ENCODE peak calls at places on chromosomes 16 and 17, in four cellular contexts. One of them, this sample, is unnamed.

GRCh38 chr17:20706752-20707372 is 127.3 kb downstream of the CDRT15L2 start:
- DNase-seq in epithelial cell of esophagus: peak
- DNase-seq in thyroid gland: no peak
- DNase-seq in B cell: no peak
- DNase-seq in this sample: peak

GRCh38 chr16:54446639-54447038 is 160.1 kb upstream of the IRX3 start:
- DNase-seq in epithelial cell of esophagus: peak
- DNase-seq in thyroid gland: peak
- DNase-seq in B cell: no peak
- DNase-seq in this sample: peak

GRCh38 chr16:70740919-70741778 is 55.3 kb upstream of the MTSS2 start:
- DNase-seq in epithelial cell of esophagus: no peak
- DNase-seq in thyroid gland: no peak
- DNase-seq in B cell: no peak
- DNase-seq in this sample: no peak

GRCh38 chr16:53501216-53501859 is 1.7 kb downstream of the AKTIP start:
- DNase-seq in epithelial cell of esophagus: peak
- DNase-seq in thyroid gland: no peak
- DNase-seq in B cell: no peak
- DNase-seq in this sample: peak

GRCh38 chr17:4944554-4945175 is 3.7 kb downstream of the PFN1 start:
- DNase-seq in epithelial cell of esophagus: no peak
- DNase-seq in thyroid gland: no peak
- DNase-seq in B cell: peak
- DNase-seq in this sample: no peak

GRCh38 chr17:4327638-4328037 is 38.8 kb downstream of the UBE2G1 start:
- DNase-seq in epithelial cell of esophagus: peak
- DNase-seq in thyroid gland: no peak
- DNase-seq in B cell: no peak
- DNase-seq in this sample: peak

GRCh38 chr17:43570518-43570928 is 24.4 kb upstream of the ETV4 start:
- DNase-seq in epithelial cell of esophagus: peak
- DNase-seq in thyroid gland: no peak
- DNase-seq in B cell: no peak
- DNase-seq in this sample: peak

GRCh38 chr16:24255446-24256352 is at the start of gene CACNG3:
- DNase-seq in epithelial cell of esophagus: peak
- DNase-seq in thyroid gland: peak
- DNase-seq in B cell: peak
- DNase-seq in this sample: peak

GRCh38 chr17:43905400-43905984 is 1.8 kb downstream of the MPP2 start:
- DNase-seq in epithelial cell of esophagus: no peak
- DNase-seq in thyroid gland: no peak
- DNase-seq in B cell: no peak
- DNase-seq in this sample: no peak

GRCh38 chr16:3855142-3855541 is 25.4 kb downstream of the CREBBP start:
- DNase-seq in epithelial cell of esophagus: no peak
- DNase-seq in thyroid gland: no peak
- DNase-seq in B cell: no peak
- DNase-seq in this sample: no peak

GRCh38 chr17:45784583-45785372 is 658 bp downstream of the CRHR1 start:
- DNase-seq in epithelial cell of esophagus: peak
- DNase-seq in thyroid gland: peak
- DNase-seq in B cell: peak
- DNase-seq in this sample: no peak

GRCh38 chr17:20927586-20927985 is 115.2 kb downstream of the USP22 start:
- DNase-seq in epithelial cell of esophagus: no peak
- DNase-seq in thyroid gland: no peak
- DNase-seq in B cell: no peak
- DNase-seq in this sample: no peak

GRCh38 chr17:60610481-60610880 is 10.5 kb downstream of the PPM1D start:
- DNase-seq in epithelial cell of esophagus: no peak
- DNase-seq in thyroid gland: no peak
- DNase-seq in B cell: no peak
- DNase-seq in this sample: no peak

GRCh38 chr17:82866521-82867214 is 26.8 kb upstream of the ZNF750 start:
- DNase-seq in epithelial cell of esophagus: peak
- DNase-seq in thyroid gland: no peak
- DNase-seq in B cell: no peak
- DNase-seq in this sample: no peak

GRCh38 chr17:2435181-2435741 is 34.4 kb upstream of the MNT start:
- DNase-seq in epithelial cell of esophagus: no peak
- DNase-seq in thyroid gland: peak
- DNase-seq in B cell: no peak
- DNase-seq in this sample: no peak

GRCh38 chr16:19520861-19521331 is 1.0 kb downstream of the GDE1 start:
- DNase-seq in epithelial cell of esophagus: peak
- DNase-seq in thyroid gland: no peak
- DNase-seq in B cell: no peak
- DNase-seq in this sample: peak

GRCh38 chr17:67004191-67004590 is 39.7 kb downstream of the CACNG4 start:
- DNase-seq in epithelial cell of esophagus: no peak
- DNase-seq in thyroid gland: no peak
- DNase-seq in B cell: no peak
- DNase-seq in this sample: no peak

GRCh38 chr17:40727447-40728231 is 24.1 kb upstream of the KRT24 start:
- DNase-seq in epithelial cell of esophagus: peak
- DNase-seq in thyroid gland: peak
- DNase-seq in B cell: peak
- DNase-seq in this sample: peak

GRCh38 chr16:1193143-1193824 is 31.8 kb downstream of the TPSG1 start:
- DNase-seq in epithelial cell of esophagus: no peak
- DNase-seq in thyroid gland: no peak
- DNase-seq in B cell: no peak
- DNase-seq in this sample: no peak

GRCh38 chr17:10025976-10026785 is 121.1 kb upstream of the RCVRN start:
- DNase-seq in epithelial cell of esophagus: no peak
- DNase-seq in thyroid gland: no peak
- DNase-seq in B cell: no peak
- DNase-seq in this sample: peak

GRCh38 chr16:4354512-4355409 is 3.6 kb upstream of the PAM16 start:
- DNase-seq in epithelial cell of esophagus: no peak
- DNase-seq in thyroid gland: no peak
- DNase-seq in B cell: no peak
- DNase-seq in this sample: no peak

GRCh38 chr16:74461826-74462225 is 40.5 kb upstream of the CLEC18B start:
- DNase-seq in epithelial cell of esophagus: no peak
- DNase-seq in thyroid gland: no peak
- DNase-seq in B cell: no peak
- DNase-seq in this sample: no peak

GRCh38 chr17:1942666-1943431 is 82.3 kb downstream of the RTN4RL1 start:
- DNase-seq in epithelial cell of esophagus: no peak
- DNase-seq in thyroid gland: no peak
- DNase-seq in B cell: no peak
- DNase-seq in this sample: no peak

GRCh38 chr17:46978489-46979022 is 497 bp downstream of the RPRML start:
- DNase-seq in epithelial cell of esophagus: no peak
- DNase-seq in thyroid gland: no peak
- DNase-seq in B cell: peak
- DNase-seq in this sample: no peak

GRCh38 chr17:2058521-2059124 is 3.7 kb downstream of the HIC1 start:
- DNase-seq in epithelial cell of esophagus: peak
- DNase-seq in thyroid gland: peak
- DNase-seq in B cell: peak
- DNase-seq in this sample: no peak

GRCh38 chr17:42669705-42670198 is 7.0 kb downstream of the PLEKHH3 start:
- DNase-seq in epithelial cell of esophagus: no peak
- DNase-seq in thyroid gland: no peak
- DNase-seq in B cell: no peak
- DNase-seq in this sample: no peak

GRCh38 chr17:3964203-3965122 is at the start of gene ATP2A3:
- DNase-seq in epithelial cell of esophagus: no peak
- DNase-seq in thyroid gland: no peak
- DNase-seq in B cell: peak
- DNase-seq in this sample: no peak

GRCh38 chr17:7114875-7115614 is 423 bp upstream of the ASGR2 start:
- DNase-seq in epithelial cell of esophagus: no peak
- DNase-seq in thyroid gland: no peak
- DNase-seq in B cell: no peak
- DNase-seq in this sample: no peak

GRCh38 chr16:74730049-74730683 is 29.5 kb upstream of the MLKL start:
- DNase-seq in epithelial cell of esophagus: peak
- DNase-seq in thyroid gland: no peak
- DNase-seq in B cell: no peak
- DNase-seq in this sample: peak

GRCh38 chr17:46106966-46107644 is 86.1 kb downstream of the KANSL1 start:
- DNase-seq in epithelial cell of esophagus: no peak
- DNase-seq in thyroid gland: no peak
- DNase-seq in B cell: no peak
- DNase-seq in this sample: no peak

GRCh38 chr17:78958556-78959191 is 21.0 kb downstream of the LGALS3BP start:
- DNase-seq in epithelial cell of esophagus: no peak
- DNase-seq in thyroid gland: no peak
- DNase-seq in B cell: no peak
- DNase-seq in this sample: no peak

GRCh38 chr17:15463363-15463762 is 4.1 kb downstream of the CDRT4 start:
- DNase-seq in epithelial cell of esophagus: peak
- DNase-seq in thyroid gland: peak
- DNase-seq in B cell: no peak
- DNase-seq in this sample: peak

GRCh38 chr16:51146256-51146924 is 4.7 kb downstream of the SALL1 start:
- DNase-seq in epithelial cell of esophagus: no peak
- DNase-seq in thyroid gland: no peak
- DNase-seq in B cell: no peak
- DNase-seq in this sample: no peak

GRCh38 chr17:1109606-1110523 is 69.9 kb downstream of the ABR start:
- DNase-seq in epithelial cell of esophagus: no peak
- DNase-seq in thyroid gland: peak
- DNase-seq in B cell: no peak
- DNase-seq in this sample: peak

GRCh38 chr17:67054011-67054591 is 9.7 kb downstream of the CACNG1 start:
- DNase-seq in epithelial cell of esophagus: no peak
- DNase-seq in thyroid gland: no peak
- DNase-seq in B cell: no peak
- DNase-seq in this sample: no peak

GRCh38 chr16:9308300-9309209 is 217.1 kb downstream of the HAPSTR1 start:
- DNase-seq in epithelial cell of esophagus: no peak
- DNase-seq in thyroid gland: peak
- DNase-seq in B cell: no peak
- DNase-seq in this sample: no peak

GRCh38 chr17:81090361-81091133 is 55.6 kb downstream of the BAIAP2 start:
- DNase-seq in epithelial cell of esophagus: peak
- DNase-seq in thyroid gland: no peak
- DNase-seq in B cell: no peak
- DNase-seq in this sample: peak

DNA sequence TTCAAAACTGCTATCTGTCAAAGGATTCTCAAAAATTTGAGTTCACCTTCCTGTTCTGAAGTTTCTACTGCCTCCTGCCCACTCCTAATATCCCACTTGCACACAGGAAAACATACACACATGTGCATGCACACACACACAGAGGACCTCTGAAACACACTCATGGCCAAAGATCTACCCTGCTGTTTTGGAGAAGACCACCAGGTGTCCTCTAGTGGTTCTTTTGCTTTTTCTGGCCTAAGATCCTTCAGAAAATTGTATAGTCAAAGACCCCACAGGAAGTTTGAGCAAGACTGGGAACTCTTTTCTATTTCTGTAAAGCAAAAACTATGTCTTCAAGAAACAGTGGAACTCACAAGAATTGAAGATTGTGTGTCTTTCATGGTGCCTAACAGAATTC is 90.2 kb downstream of the CDH8 start:
- DNase-seq in epithelial cell of esophagus: no peak
- DNase-seq in thyroid gland: no peak
- DNase-seq in B cell: no peak
- DNase-seq in this sample: no peak
- TF ChIP-seq CTCF in epithelial cell of esophagus: no peak
- TF ChIP-seq CTCF in thyroid gland: no peak
- TF ChIP-seq CTCF in B cell: no peak
- TF ChIP-seq CTCF in this sample: no peak

GRCh38 chr17:76793775-76794174 is 55.9 kb downstream of the MFSD11 start:
- DNase-seq in epithelial cell of esophagus: peak
- DNase-seq in thyroid gland: no peak
- DNase-seq in B cell: no peak
- DNase-seq in this sample: peak
- TF ChIP-seq CTCF in epithelial cell of esophagus: peak
- TF ChIP-seq CTCF in thyroid gland: no peak
- TF ChIP-seq CTCF in B cell: no peak
- TF ChIP-seq CTCF in this sample: peak

DNA sequence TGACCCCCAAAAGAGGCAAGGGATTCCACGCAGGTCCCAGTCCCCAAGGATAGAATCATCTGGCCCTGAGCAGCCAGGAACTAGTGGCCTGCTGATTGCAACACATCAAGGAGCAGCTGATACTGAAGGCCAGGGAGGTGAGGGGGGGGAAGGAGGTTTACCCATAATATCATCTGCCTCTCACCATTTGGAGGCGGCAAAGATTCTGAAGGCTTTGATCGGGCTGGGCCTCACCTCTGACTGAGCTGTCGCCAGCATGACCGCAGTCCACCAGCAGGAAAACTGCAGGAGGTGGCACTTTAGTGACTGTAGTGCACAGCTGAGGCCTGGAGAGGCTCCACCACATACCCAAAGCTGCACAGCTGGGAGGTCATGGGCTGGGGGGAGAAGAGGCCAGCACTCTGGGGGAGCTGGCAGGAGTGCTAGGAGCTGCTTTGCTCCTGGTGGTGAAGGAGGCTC is 20.5 kb upstream of the ITGA3 start:
- DNase-seq in epithelial cell of esophagus: no peak
- DNase-seq in thyroid gland: no peak
- DNase-seq in B cell: no peak
- DNase-seq in this sample: no peak
- TF ChIP-seq CTCF in epithelial cell of esophagus: no peak
- TF ChIP-seq CTCF in thyroid gland: no peak
- TF ChIP-seq CTCF in B cell: no peak
- TF ChIP-seq CTCF in this sample: no peak

DNA sequence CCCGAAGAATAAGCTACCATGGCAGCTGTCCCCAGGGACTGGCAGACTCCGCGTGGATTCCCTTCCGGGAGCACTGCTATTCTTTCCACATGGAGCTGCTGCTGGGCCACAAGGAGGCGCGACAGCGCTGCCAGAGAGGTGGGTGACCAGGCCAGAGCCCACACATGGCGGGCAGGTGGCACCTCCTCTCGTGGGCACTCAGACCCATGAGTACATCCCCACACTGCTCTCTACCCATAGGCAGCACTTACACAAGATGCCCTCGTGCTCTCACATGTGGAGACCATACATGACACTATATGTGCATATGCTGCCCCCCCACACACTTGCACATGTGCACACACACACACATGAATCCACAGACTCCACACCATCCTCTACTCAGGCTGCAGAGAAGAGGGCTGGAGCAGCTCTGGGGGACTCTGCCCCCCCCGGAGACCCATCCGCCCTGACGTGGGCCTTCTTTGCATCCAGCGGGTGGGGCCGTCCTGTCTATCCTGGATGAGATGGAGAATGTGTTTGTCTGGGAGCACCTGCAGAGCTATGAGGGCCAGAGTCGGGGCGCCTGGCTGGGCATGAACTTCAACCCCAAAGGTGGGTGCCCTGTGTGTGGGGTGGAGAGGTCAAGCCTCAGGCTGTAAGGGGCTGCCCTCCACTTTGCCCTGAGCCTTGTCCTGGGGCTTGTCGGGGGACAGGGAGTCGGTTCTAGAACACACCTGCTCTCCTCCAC is 62.9 kb downstream of the MRC2 start:
- DNase-seq in epithelial cell of esophagus: no peak
- DNase-seq in thyroid gland: no peak
- DNase-seq in B cell: no peak
- DNase-seq in this sample: no peak
- TF ChIP-seq CTCF in epithelial cell of esophagus: no peak
- TF ChIP-seq CTCF in thyroid gland: no peak
- TF ChIP-seq CTCF in B cell: no peak
- TF ChIP-seq CTCF in this sample: no peak

GRCh38 chr17:71118039-71118438 is 948.7 kb downstream of the KCNJ2 start:
- DNase-seq in epithelial cell of esophagus: peak
- DNase-seq in thyroid gland: peak
- DNase-seq in B cell: no peak
- DNase-seq in this sample: peak
- TF ChIP-seq CTCF in epithelial cell of esophagus: peak
- TF ChIP-seq CTCF in thyroid gland: peak
- TF ChIP-seq CTCF in B cell: no peak
- TF ChIP-seq CTCF in this sample: peak

This sample was measured in MCF 10A.